ENCODE peak calls at places on chromosome 13, in ten cellular contexts. B, V, C, W, O, Y, K, H, J and X are unnamed samples.

GRCh38 chr13:33250594-33250993 is 35.0 kb downstream of the STARD13 start:
- DNase-seq in B (no peak), V (no peak), C (no peak), W (no peak), O (no peak), Y (peak), K (no peak), H (no peak), J (no peak), X (no peak)

GRCh38 chr13:31824705-31825512 is 85.6 kb downstream of the RXFP2 start:
- DNase-seq in B (no peak), V (peak), C (no peak), W (no peak), O (no peak), Y (peak), K (no peak), H (no peak), J (no peak), X (peak)

GRCh38 chr13:112447306-112447705 is 71.2 kb downstream of the SPACA7 start:
- DNase-seq in B (no peak), V (peak), C (no peak), W (no peak), O (no peak), Y (no peak), K (no peak), H (no peak), J (peak), X (no peak)

GRCh38 chr13:94339116-94339687 is 140.3 kb downstream of the DCT start:
- DNase-seq in B (no peak), V (no peak), C (no peak), W (peak), O (no peak), Y (no peak), K (no peak), H (no peak), J (no peak), X (no peak)

GRCh38 chr13:80618777-80619176 is 277.9 kb upstream of the SPRY2 start:
- DNase-seq in B (no peak), V (no peak), C (no peak), W (no peak), O (no peak), Y (peak), K (no peak), H (no peak), J (no peak), X (no peak)

GRCh38 chr13:98954313-98954712 is 23.6 kb downstream of the DOCK9 start:
- DNase-seq in B (no peak), V (no peak), C (no peak), W (no peak), O (no peak), Y (no peak), K (no peak), H (no peak), J (no peak), X (no peak)

GRCh38 chr13:95707035-95707434 is 30.1 kb downstream of the DNAJC3 start:
- DNase-seq in B (no peak), V (no peak), C (no peak), W (no peak), O (no peak), Y (no peak), K (no peak), H (no peak), J (no peak), X (no peak)

GRCh38 chr13:33125821-33126570 is 109.8 kb downstream of the KL start:
- DNase-seq in B (no peak), V (no peak), C (no peak), W (peak), O (peak), Y (peak), K (peak), H (no peak), J (no peak), X (peak)

GRCh38 chr13:40211586-40211968 is 454.9 kb downstream of the FOXO1 start:
- DNase-seq in B (no peak), V (no peak), C (no peak), W (no peak), O (no peak), Y (no peak), K (no peak), H (no peak), J (no peak), X (no peak)

GRCh38 chr13:21124853-21125252 is 51.5 kb downstream of the SKA3 start:
- DNase-seq in B (peak), V (no peak), C (no peak), W (no peak), O (no peak), Y (peak), K (peak), H (no peak), J (peak), X (no peak)

GRCh38 chr13:110123041-110123809 is 183.7 kb downstream of the COL4A1 start:
- DNase-seq in B (no peak), V (no peak), C (no peak), W (no peak), O (no peak), Y (no peak), K (no peak), H (no peak), J (no peak), X (no peak)

GRCh38 chr13:77521595-77522367 is 13.7 kb upstream of the SCEL start:
- DNase-seq in B (no peak), V (no peak), C (no peak), W (no peak), O (no peak), Y (peak), K (no peak), H (no peak), J (no peak), X (no peak)

GRCh38 chr13:97568850-97569249 is 134.9 kb downstream of the RAP2A start:
- DNase-seq in B (no peak), V (no peak), C (no peak), W (no peak), O (no peak), Y (no peak), K (no peak), H (no peak), J (no peak), X (no peak)

GRCh38 chr13:45925151-45925550 is 73.6 kb upstream of the SIAH3 start:
- DNase-seq in B (no peak), V (no peak), C (no peak), W (no peak), O (no peak), Y (no peak), K (no peak), H (no peak), J (no peak), X (no peak)

GRCh38 chr13:30581582-30581981 is 36.1 kb upstream of the USPL1 start:
- DNase-seq in B (no peak), V (peak), C (no peak), W (no peak), O (no peak), Y (peak), K (no peak), H (no peak), J (no peak), X (no peak)

GRCh38 chr13:44022196-44022595 is 142.5 kb downstream of the LACC1 start:
- DNase-seq in B (no peak), V (no peak), C (no peak), W (no peak), O (no peak), Y (no peak), K (no peak), H (no peak), J (no peak), X (no peak)

GRCh38 chr13:101915755-101916107 is 463.3 kb downstream of the ITGBL1 start:
- DNase-seq in B (no peak), V (no peak), C (no peak), W (no peak), O (no peak), Y (no peak), K (no peak), H (no peak), J (no peak), X (no peak)

GRCh38 chr13:40148742-40149141 is 493.3 kb downstream of the COG6 start:
- DNase-seq in B (no peak), V (no peak), C (no peak), W (no peak), O (no peak), Y (no peak), K (no peak), H (no peak), J (no peak), X (no peak)

GRCh38 chr13:43195551-43195950 is 172.2 kb downstream of the DNAJC15 start:
- DNase-seq in B (no peak), V (no peak), C (no peak), W (no peak), O (no peak), Y (no peak), K (no peak), H (no peak), J (no peak), X (no peak)

GRCh38 chr13:21663197-21663596 is 7.7 kb upstream of the FGF9 start:
- DNase-seq in B (no peak), V (no peak), C (no peak), W (no peak), O (no peak), Y (no peak), K (no peak), H (no peak), J (no peak), X (no peak)

GRCh38 chr13:26605845-26606244 is 48.4 kb downstream of the WASF3 start:
- DNase-seq in B (no peak), V (no peak), C (no peak), W (no peak), O (no peak), Y (no peak), K (no peak), H (no peak), J (no peak), X (no peak)

GRCh38 chr13:89514534-89515312 is 1832.8 kb upstream of the MIR17HG start:
- DNase-seq in B (no peak), V (no peak), C (no peak), W (no peak), O (no peak), Y (peak), K (peak), H (no peak), J (no peak), X (no peak)

GRCh38 chr13:51230473-51231105 is 8.4 kb downstream of the FAM124A start:
- DNase-seq in B (no peak), V (no peak), C (no peak), W (peak), O (peak), Y (peak), K (no peak), H (no peak), J (no peak), X (no peak)

GRCh38 chr13:27526516-27526915 is 76.2 kb upstream of the MTIF3 start:
- DNase-seq in B (no peak), V (no peak), C (no peak), W (no peak), O (no peak), Y (no peak), K (no peak), H (no peak), J (no peak), X (no peak)

GRCh38 chr13:45621950-45622349 is 6.4 kb upstream of the ERICH6B start:
- DNase-seq in B (no peak), V (no peak), C (no peak), W (no peak), O (no peak), Y (no peak), K (no peak), H (no peak), J (no peak), X (no peak)

GRCh38 chr13:112690242-112690943 is 555 bp downstream of the ATP11A start:
- DNase-seq in B (peak), V (peak), C (no peak), W (peak), O (peak), Y (peak), K (no peak), H (peak), J (no peak), X (no peak)

GRCh38 chr13:40445557-40445990 is 220.9 kb downstream of the FOXO1 start:
- DNase-seq in B (no peak), V (peak), C (no peak), W (no peak), O (peak), Y (peak), K (peak), H (no peak), J (no peak), X (no peak)

GRCh38 chr13:112712451-112712881 is 22.6 kb downstream of the ATP11A start:
- DNase-seq in B (no peak), V (no peak), C (no peak), W (no peak), O (no peak), Y (no peak), K (no peak), H (no peak), J (no peak), X (no peak)

GRCh38 chr13:49898792-49899191 is 37.3 kb downstream of the SPRYD7 start:
- DNase-seq in B (no peak), V (no peak), C (no peak), W (no peak), O (no peak), Y (no peak), K (no peak), H (no peak), J (no peak), X (no peak)

GRCh38 chr13:44404261-44405139 is 30.9 kb downstream of the SERP2 start:
- DNase-seq in B (peak), V (no peak), C (peak), W (no peak), O (no peak), Y (no peak), K (no peak), H (peak), J (no peak), X (no peak)

GRCh38 chr13:81987159-81987558 is 1646.2 kb upstream of the SPRY2 start:
- DNase-seq in B (no peak), V (no peak), C (no peak), W (no peak), O (no peak), Y (no peak), K (no peak), H (no peak), J (no peak), X (no peak)

GRCh38 chr13:110157718-110158117 is 149.2 kb downstream of the COL4A1 start:
- DNase-seq in B (no peak), V (no peak), C (no peak), W (no peak), O (no peak), Y (no peak), K (no peak), H (no peak), J (no peak), X (no peak)

GRCh38 chr13:26529441-26529840 is 28.0 kb upstream of the WASF3 start:
- DNase-seq in B (peak), V (peak), C (no peak), W (no peak), O (peak), Y (peak), K (peak), H (peak), J (no peak), X (peak)

GRCh38 chr13:28313579-28313978 is 175.2 kb downstream of the PAN3 start:
- DNase-seq in B (no peak), V (peak), C (no peak), W (no peak), O (no peak), Y (peak), K (no peak), H (no peak), J (no peak), X (peak)

GRCh38 chr13:31048521-31048920 is 113.2 kb downstream of the HSPH1 start:
- DNase-seq in B (no peak), V (no peak), C (no peak), W (no peak), O (no peak), Y (peak), K (no peak), H (no peak), J (no peak), X (no peak)

GRCh38 chr13:73235385-73235784 is 176.6 kb downstream of the KLF5 start:
- DNase-seq in B (no peak), V (no peak), C (peak), W (no peak), O (no peak), Y (no peak), K (no peak), H (no peak), J (no peak), X (no peak)

GRCh38 chr13:42747399-42747873 is 33.9 kb upstream of the FAM216B start:
- DNase-seq in B (no peak), V (no peak), C (no peak), W (no peak), O (no peak), Y (peak), K (peak), H (no peak), J (no peak), X (peak)

DNA sequence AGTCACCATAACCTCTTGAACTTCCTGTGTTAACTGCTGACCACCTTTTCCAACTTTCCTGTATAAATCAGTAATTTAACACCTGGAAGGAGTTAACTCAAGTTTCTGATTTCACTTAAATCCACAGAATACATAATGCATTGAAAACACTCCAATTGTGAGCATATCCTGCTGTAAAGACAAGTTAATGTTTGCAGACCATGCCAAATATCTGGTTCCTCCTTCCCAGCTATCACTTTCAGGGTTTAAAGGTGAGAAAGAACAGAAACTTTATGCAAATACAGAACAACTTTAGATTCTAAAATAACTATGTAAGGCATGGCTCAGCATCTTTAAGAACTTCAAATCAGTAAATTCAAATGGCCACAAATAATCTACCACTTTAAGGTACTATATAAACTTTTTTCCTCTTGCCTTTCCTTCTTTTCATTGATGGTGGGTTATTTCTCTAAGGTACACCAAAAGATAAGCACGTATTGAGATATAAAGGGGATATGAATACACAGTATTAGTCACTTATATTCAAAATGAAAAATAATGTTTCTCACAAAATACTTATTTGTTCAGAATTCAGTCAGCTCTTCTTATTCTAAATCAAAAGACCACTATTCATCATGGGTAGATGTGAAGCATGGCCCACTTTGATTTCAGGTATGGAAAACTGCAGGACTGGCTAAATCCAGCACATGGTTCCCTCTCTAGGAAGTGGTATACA is 6.6 kb upstream of the TPTE2 start:
- DNase-seq in B (no peak), V (peak), C (no peak), W (no peak), O (no peak), Y (no peak), K (no peak), H (no peak), J (no peak), X (no peak)
- TF ChIP-seq CTCF in B (no peak), V (no peak), C (no peak), W (no peak), O (no peak), Y (no peak), K (no peak), H (no peak), J (no peak), X (no peak)

GRCh38 chr13:20019033-20019432 is 60.5 kb downstream of the ZMYM2 start:
- DNase-seq in B (no peak), V (peak), C (no peak), W (no peak), O (no peak), Y (no peak), K (no peak), H (no peak), J (no peak), X (no peak)
- TF ChIP-seq CTCF in B (no peak), V (no peak), C (no peak), W (no peak), O (no peak), Y (no peak), K (no peak), H (no peak), J (no peak), X (no peak)

GRCh38 chr13:25169356-25169755 is 2.7 kb downstream of the AMER2 start:
- DNase-seq in B (no peak), V (no peak), C (no peak), W (no peak), O (no peak), Y (no peak), K (no peak), H (no peak), J (peak), X (no peak)
- TF ChIP-seq CTCF in B (no peak), V (no peak), C (no peak), W (no peak), O (no peak), Y (no peak), K (no peak), H (no peak), J (no peak), X (no peak)

DNA sequence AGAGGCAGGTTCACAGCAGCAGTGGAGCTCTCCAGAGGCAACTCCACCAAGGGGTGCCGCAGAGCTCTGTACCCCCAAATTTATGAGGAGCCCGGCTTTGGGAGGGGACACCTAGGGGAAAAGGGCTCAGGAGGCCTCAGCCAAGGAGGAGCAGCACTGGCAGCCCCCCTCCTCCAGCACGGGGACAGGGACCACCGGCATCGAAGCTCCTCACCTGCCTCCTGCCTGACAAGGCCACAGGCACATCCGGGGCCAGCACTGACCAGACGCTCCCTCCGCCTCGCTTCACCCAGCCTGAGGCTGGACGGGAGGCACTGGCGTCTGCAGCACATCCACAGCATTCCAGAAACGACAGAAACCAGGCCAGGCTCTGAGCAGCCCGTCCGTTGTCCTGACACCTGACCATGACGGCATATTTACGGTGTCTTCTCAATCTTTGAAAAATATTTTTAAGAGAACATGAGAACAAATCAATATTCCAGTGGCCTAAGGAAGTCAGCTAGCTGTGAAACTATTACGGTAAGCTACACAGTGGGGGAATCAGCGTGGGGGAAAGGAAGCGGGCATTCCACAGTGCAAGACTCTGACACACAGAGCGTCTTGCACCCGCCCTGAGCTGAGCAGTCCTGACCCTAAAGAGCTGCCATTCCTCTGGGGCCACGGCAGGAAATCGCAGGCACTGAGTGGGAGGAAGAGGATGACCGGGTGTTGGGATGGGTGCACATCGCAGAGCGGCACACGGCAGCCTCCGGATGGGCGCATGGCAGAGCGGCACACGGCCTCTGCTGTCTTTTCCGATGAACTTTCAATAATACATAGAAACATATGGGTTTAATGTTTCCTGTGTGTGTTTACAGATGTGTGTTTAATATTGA is 26.8 kb downstream of the RASA3 start:
- DNase-seq in B (no peak), V (no peak), C (peak), W (peak), O (peak), Y (no peak), K (no peak), H (no peak), J (no peak), X (no peak)
- TF ChIP-seq CTCF in B (no peak), V (no peak), C (no peak), W (no peak), O (no peak), Y (no peak), K (no peak), H (no peak), J (no peak), X (no peak)

GRCh38 chr13:60617863-60618733 is 221.1 kb downstream of the TDRD3 start:
- DNase-seq in B (no peak), V (no peak), C (no peak), W (no peak), O (no peak), Y (peak), K (no peak), H (no peak), J (no peak), X (peak)
- TF ChIP-seq CTCF in B (peak), V (peak), C (no peak), W (peak), O (no peak), Y (peak), K (peak), H (peak), J (peak), X (peak)

GRCh38 chr13:24625870-24626419 is 54.3 kb upstream of the ATP12A start:
- DNase-seq in B (no peak), V (peak), C (no peak), W (no peak), O (no peak), Y (no peak), K (no peak), H (no peak), J (peak), X (no peak)
- TF ChIP-seq CTCF in B (no peak), V (no peak), C (no peak), W (no peak), O (no peak), Y (no peak), K (no peak), H (no peak), J (no peak), X (no peak)